ENCODE peak calls at places on chromosomes 7 and 10, in four cellular contexts. One of them, this sample, is unnamed.

GRCh38 chr7:101700424-101700823 is 71.3 kb upstream of the MYL10 start:
- DNase-seq in epithelial cell of esophagus: no peak
- DNase-seq in heart right ventricle: no peak
- DNase-seq in cardiac fibroblast: no peak
- DNase-seq in this sample: no peak

GRCh38 chr7:149753370-149754233 is 19.8 kb downstream of the ZNF467 start:
- DNase-seq in epithelial cell of esophagus: peak; percentile 38
- DNase-seq in heart right ventricle: peak; percentile 61
- DNase-seq in cardiac fibroblast: peak; percentile 41
- DNase-seq in this sample: peak; percentile 33

GRCh38 chr7:104530243-104530642 is 201.8 kb downstream of the LHFPL3 start:
- DNase-seq in epithelial cell of esophagus: no peak
- DNase-seq in heart right ventricle: no peak
- DNase-seq in cardiac fibroblast: no peak
- DNase-seq in this sample: no peak

GRCh38 chr7:134855467-134855866 is 76.0 kb downstream of the CALD1 start:
- DNase-seq in epithelial cell of esophagus: no peak
- DNase-seq in heart right ventricle: no peak
- DNase-seq in cardiac fibroblast: no peak
- DNase-seq in this sample: no peak

GRCh38 chr7:2732959-2733584 is 45.1 kb downstream of the AMZ1 start:
- DNase-seq in epithelial cell of esophagus: peak; percentile 90
- DNase-seq in heart right ventricle: peak; percentile 67
- DNase-seq in cardiac fibroblast: peak; percentile 81
- DNase-seq in this sample: peak; percentile 77

GRCh38 chr10:129926066-129927055 is 37.7 kb downstream of the EBF3 start:
- DNase-seq in epithelial cell of esophagus: no peak
- DNase-seq in heart right ventricle: no peak
- DNase-seq in cardiac fibroblast: no peak
- DNase-seq in this sample: no peak

GRCh38 chr7:111240371-111240770 is 149.4 kb downstream of the LRRN3 start:
- DNase-seq in epithelial cell of esophagus: no peak
- DNase-seq in heart right ventricle: no peak
- DNase-seq in cardiac fibroblast: no peak
- DNase-seq in this sample: no peak

GRCh38 chr10:14880201-14880600 is 1.5 kb downstream of the SUV39H2 start:
- DNase-seq in epithelial cell of esophagus: peak; percentile 22
- DNase-seq in heart right ventricle: no peak
- DNase-seq in cardiac fibroblast: peak; percentile 9
- DNase-seq in this sample: peak; percentile 8

GRCh38 chr7:98372993-98373392 is 27.9 kb downstream of the BAIAP2L1 start:
- DNase-seq in epithelial cell of esophagus: peak; percentile 82
- DNase-seq in heart right ventricle: no peak
- DNase-seq in cardiac fibroblast: peak; percentile 85
- DNase-seq in this sample: peak; percentile 86

GRCh38 chr7:155119801-155120382 is 49.8 kb downstream of the HTR5A start:
- DNase-seq in epithelial cell of esophagus: no peak
- DNase-seq in heart right ventricle: no peak
- DNase-seq in cardiac fibroblast: peak; percentile 2
- DNase-seq in this sample: no peak

GRCh38 chr7:158917818-158918217 is 61.5 kb downstream of the DYNC2I1 start:
- DNase-seq in epithelial cell of esophagus: no peak
- DNase-seq in heart right ventricle: no peak
- DNase-seq in cardiac fibroblast: no peak
- DNase-seq in this sample: no peak

GRCh38 chr10:28970231-28970630 is 292.9 kb downstream of the BAMBI start:
- DNase-seq in epithelial cell of esophagus: no peak
- DNase-seq in heart right ventricle: no peak
- DNase-seq in cardiac fibroblast: peak; percentile 72
- DNase-seq in this sample: no peak

GRCh38 chr7:346116-346898 is 56.3 kb downstream of the FOXL3 start:
- DNase-seq in epithelial cell of esophagus: no peak
- DNase-seq in heart right ventricle: peak; percentile 3
- DNase-seq in cardiac fibroblast: no peak
- DNase-seq in this sample: no peak

GRCh38 chr10:61760943-61761824 is 98.5 kb downstream of the CABCOCO1 start:
- DNase-seq in epithelial cell of esophagus: peak; percentile 68
- DNase-seq in heart right ventricle: no peak
- DNase-seq in cardiac fibroblast: peak; percentile 70
- DNase-seq in this sample: peak; percentile 76

GRCh38 chr7:13742126-13742525 is 247.3 kb downstream of the ETV1 start:
- DNase-seq in epithelial cell of esophagus: no peak
- DNase-seq in heart right ventricle: no peak
- DNase-seq in cardiac fibroblast: peak; percentile 64
- DNase-seq in this sample: no peak

GRCh38 chr7:148883233-148884048 is 650 bp downstream of the EZH2 start:
- DNase-seq in epithelial cell of esophagus: no peak
- DNase-seq in heart right ventricle: peak; percentile 42
- DNase-seq in cardiac fibroblast: peak; percentile 15
- DNase-seq in this sample: no peak

GRCh38 chr7:80869821-80870751 is 48.8 kb downstream of the SEMA3C start:
- DNase-seq in epithelial cell of esophagus: no peak
- DNase-seq in heart right ventricle: no peak
- DNase-seq in cardiac fibroblast: no peak
- DNase-seq in this sample: no peak

GRCh38 chr7:99381664-99382075 is 7.1 kb downstream of the ARPC1B start:
- DNase-seq in epithelial cell of esophagus: no peak
- DNase-seq in heart right ventricle: peak; percentile 25
- DNase-seq in cardiac fibroblast: no peak
- DNase-seq in this sample: no peak

GRCh38 chr7:1027285-1028043 is 16.9 kb upstream of the GPR146 start:
- DNase-seq in epithelial cell of esophagus: peak; percentile 46
- DNase-seq in heart right ventricle: no peak
- DNase-seq in cardiac fibroblast: peak; percentile 55
- DNase-seq in this sample: peak; percentile 10

GRCh38 chr10:50653142-50653541 is 29.4 kb upstream of the SGMS1 start:
- DNase-seq in epithelial cell of esophagus: peak; percentile 42
- DNase-seq in heart right ventricle: no peak
- DNase-seq in cardiac fibroblast: peak; percentile 59
- DNase-seq in this sample: peak; percentile 32

GRCh38 chr10:79046991-79047874 is 21.5 kb upstream of the ZMIZ1 start:
- DNase-seq in epithelial cell of esophagus: no peak
- DNase-seq in heart right ventricle: no peak
- DNase-seq in cardiac fibroblast: no peak
- DNase-seq in this sample: no peak

GRCh38 chr10:119750391-119751230 is 24.8 kb downstream of the INPP5F start:
- DNase-seq in epithelial cell of esophagus: peak; percentile 80
- DNase-seq in heart right ventricle: peak; percentile 29
- DNase-seq in cardiac fibroblast: peak; percentile 88
- DNase-seq in this sample: peak; percentile 56

GRCh38 chr10:113052076-113052830 is 102.2 kb downstream of the TCF7L2 start:
- DNase-seq in epithelial cell of esophagus: no peak
- DNase-seq in heart right ventricle: no peak
- DNase-seq in cardiac fibroblast: no peak
- DNase-seq in this sample: no peak
- TF ChIP-seq CTCF in epithelial cell of esophagus: no peak
- TF ChIP-seq CTCF in heart right ventricle: peak; percentile 18
- TF ChIP-seq CTCF in cardiac fibroblast: peak; percentile 30
- TF ChIP-seq CTCF in this sample: no peak

GRCh38 chr10:22333167-22333566 is 12.1 kb upstream of the SPAG6 start:
- DNase-seq in epithelial cell of esophagus: no peak
- DNase-seq in heart right ventricle: no peak
- DNase-seq in cardiac fibroblast: no peak
- DNase-seq in this sample: no peak
- H3K4me3 ChIP-seq in epithelial cell of esophagus: no peak overlapping the region
- H3K4me3 ChIP-seq in heart right ventricle: no peak overlapping the region
- H3K4me3 ChIP-seq in cardiac fibroblast: no peak overlapping the region
- H3K4me3 ChIP-seq in this sample: no peak overlapping the region

GRCh38 chr10:104120903-104121484 is 977 bp upstream of the SFR1 start:
- DNase-seq in epithelial cell of esophagus: peak; percentile 98
- DNase-seq in heart right ventricle: peak; percentile 84
- DNase-seq in cardiac fibroblast: peak; percentile 99
- DNase-seq in this sample: peak; percentile 99

GRCh38 chr10:104120512-104120902 is 1.5 kb upstream of the SFR1 start:
- DNase-seq in epithelial cell of esophagus: no peak
- DNase-seq in heart right ventricle: no peak
- DNase-seq in cardiac fibroblast: no peak
- DNase-seq in this sample: no peak

GRCh38 chr10:104121485-104122272 is at the start of gene SFR1:
- DNase-seq in epithelial cell of esophagus: peak; percentile 99
- DNase-seq in heart right ventricle: peak; percentile 99
- DNase-seq in cardiac fibroblast: peak; percentile 98
- DNase-seq in this sample: peak; percentile 93

GRCh38 chr10:104122273-104123107 is 519 bp downstream of the SFR1 start:
- DNase-seq in epithelial cell of esophagus: peak; percentile 8
- DNase-seq in heart right ventricle: no peak
- DNase-seq in cardiac fibroblast: peak; percentile 25
- DNase-seq in this sample: no peak

GRCh38 chr10:104123397-104123796 is 1.4 kb downstream of the SFR1 start:
- DNase-seq in epithelial cell of esophagus: peak; percentile 38
- DNase-seq in heart right ventricle: no peak
- DNase-seq in cardiac fibroblast: peak; percentile 56
- DNase-seq in this sample: peak; percentile 50
- TF ChIP-seq CTCF in epithelial cell of esophagus: peak; percentile 47
- TF ChIP-seq CTCF in heart right ventricle: no peak
- TF ChIP-seq CTCF in cardiac fibroblast: peak; percentile 34
- TF ChIP-seq CTCF in this sample: peak; percentile 20

GRCh38 chr7:20141666-20142065 is 75.5 kb downstream of the MACC1 start:
- DNase-seq in epithelial cell of esophagus: no peak
- DNase-seq in heart right ventricle: no peak
- DNase-seq in cardiac fibroblast: peak; percentile 22
- DNase-seq in this sample: no peak
- H3K4me3 ChIP-seq in epithelial cell of esophagus: no peak overlapping the region
- H3K4me3 ChIP-seq in heart right ventricle: no peak overlapping the region
- H3K4me3 ChIP-seq in cardiac fibroblast: no peak overlapping the region
- H3K4me3 ChIP-seq in this sample: no peak overlapping the region

DNA sequence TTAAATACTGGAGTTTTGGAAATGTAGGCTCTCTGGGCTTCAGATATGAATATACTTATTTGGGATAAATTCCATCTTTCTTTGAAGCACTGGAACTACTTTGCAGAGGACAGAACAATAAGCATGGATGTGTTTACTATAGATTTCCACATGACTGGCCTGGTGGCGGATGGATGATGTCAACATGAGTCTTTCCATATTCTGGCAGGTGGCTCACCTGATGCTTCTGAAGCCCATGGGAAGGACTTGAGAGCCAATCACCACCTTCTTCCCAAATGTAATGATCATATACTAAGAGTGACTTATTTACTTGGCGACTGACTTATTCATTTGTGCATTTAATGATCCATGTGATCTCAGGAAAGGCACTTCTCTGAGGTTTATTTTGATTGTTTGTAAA is 110.5 kb downstream of the FANK1 start:
- DNase-seq in epithelial cell of esophagus: peak; percentile 46
- DNase-seq in heart right ventricle: no peak
- DNase-seq in cardiac fibroblast: no peak
- DNase-seq in this sample: peak; percentile 46
- TF ChIP-seq CTCF in epithelial cell of esophagus: no peak
- TF ChIP-seq CTCF in heart right ventricle: no peak
- TF ChIP-seq CTCF in cardiac fibroblast: no peak
- TF ChIP-seq CTCF in this sample: no peak

GRCh38 chr7:27201231-27202017 is 1.5 kb upstream of the HOXA13 start:
- DNase-seq in epithelial cell of esophagus: no peak
- DNase-seq in heart right ventricle: no peak
- DNase-seq in cardiac fibroblast: no peak
- DNase-seq in this sample: no peak
- H3K4me3 ChIP-seq in epithelial cell of esophagus: no peak overlapping the region
- H3K4me3 ChIP-seq in heart right ventricle: no peak overlapping the region
- H3K4me3 ChIP-seq in cardiac fibroblast: no peak overlapping the region
- H3K4me3 ChIP-seq in this sample: no peak overlapping the region

DNA sequence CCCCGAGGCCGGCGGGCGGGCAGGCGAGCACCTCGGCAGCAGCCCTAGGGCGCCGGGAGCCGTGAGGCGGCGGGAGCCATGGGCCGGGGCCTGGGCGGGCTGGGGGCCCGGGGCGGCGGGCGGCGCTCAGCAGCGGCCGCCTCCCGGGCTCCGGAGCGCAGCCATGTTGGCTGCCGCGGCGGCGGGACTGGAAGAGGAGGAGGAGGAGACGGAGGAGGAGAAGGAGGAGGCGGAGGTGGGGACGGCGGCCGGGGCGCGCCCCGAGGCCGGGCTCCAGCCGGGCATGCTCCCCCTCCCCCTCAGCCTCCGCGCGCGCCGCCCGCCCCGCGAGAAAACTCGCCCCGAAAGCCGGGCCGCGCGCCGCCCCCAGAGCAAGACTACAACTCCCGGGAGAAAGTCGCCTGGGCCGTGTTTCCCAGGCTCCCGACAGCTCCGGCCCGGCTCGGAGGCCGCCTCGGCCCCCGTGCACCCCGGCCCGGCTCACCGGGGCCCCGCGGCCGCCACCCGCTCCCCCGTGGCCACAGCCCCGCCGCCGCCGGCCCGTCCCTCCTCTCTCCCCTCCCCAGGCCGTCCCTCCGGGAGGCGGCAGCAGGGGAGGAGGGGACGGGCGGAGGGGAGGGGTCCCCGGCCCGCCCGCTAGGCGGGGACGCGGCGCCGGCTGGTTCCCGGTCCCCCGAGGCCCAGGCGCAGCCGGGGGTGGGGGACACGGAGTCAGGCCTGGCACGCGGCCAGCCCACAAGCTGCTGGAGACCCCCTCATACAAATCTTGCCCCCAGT is at the start of gene DLG5:
- DNase-seq in epithelial cell of esophagus: peak; percentile 59
- DNase-seq in heart right ventricle: peak; percentile 77
- DNase-seq in cardiac fibroblast: peak; percentile 56
- DNase-seq in this sample: no peak
- TF ChIP-seq CTCF in epithelial cell of esophagus: no peak
- TF ChIP-seq CTCF in heart right ventricle: no peak
- TF ChIP-seq CTCF in cardiac fibroblast: no peak
- TF ChIP-seq CTCF in this sample: no peak

GRCh38 chr7:18508441-18509427 is 13.2 kb downstream of the HDAC9 start:
- DNase-seq in epithelial cell of esophagus: peak; percentile 98
- DNase-seq in heart right ventricle: no peak
- DNase-seq in cardiac fibroblast: peak; percentile 99
- DNase-seq in this sample: peak; percentile 98
- H3K4me3 ChIP-seq in epithelial cell of esophagus: peak overlapping the region; percentile 39
- H3K4me3 ChIP-seq in heart right ventricle: peak overlapping the region; percentile 46
- H3K4me3 ChIP-seq in cardiac fibroblast: no peak overlapping the region
- H3K4me3 ChIP-seq in this sample: peak overlapping the region; percentile 46

GRCh38 chr7:66409493-66409892 is 204.4 kb downstream of the TPST1 start:
- DNase-seq in epithelial cell of esophagus: peak; percentile 88
- DNase-seq in heart right ventricle: no peak
- DNase-seq in cardiac fibroblast: no peak
- DNase-seq in this sample: peak; percentile 83

GRCh38 chr7:66415659-66416265 is 210.6 kb downstream of the TPST1 start:
- DNase-seq in epithelial cell of esophagus: no peak
- DNase-seq in heart right ventricle: no peak
- DNase-seq in cardiac fibroblast: peak; percentile 34
- DNase-seq in this sample: no peak

GRCh38 chr7:66419210-66419609 is 209.5 kb upstream of the KCTD7 start:
- DNase-seq in epithelial cell of esophagus: no peak
- DNase-seq in heart right ventricle: no peak
- DNase-seq in cardiac fibroblast: no peak
- DNase-seq in this sample: no peak

GRCh38 chr7:66418537-66418936 is 210.1 kb upstream of the KCTD7 start:
- DNase-seq in epithelial cell of esophagus: no peak
- DNase-seq in heart right ventricle: no peak
- DNase-seq in cardiac fibroblast: no peak
- DNase-seq in this sample: no peak

GRCh38 chr7:66413379-66414114 is 208.4 kb downstream of the TPST1 start:
- DNase-seq in epithelial cell of esophagus: peak; percentile 78
- DNase-seq in heart right ventricle: peak; percentile 83
- DNase-seq in cardiac fibroblast: peak; percentile 67
- DNase-seq in this sample: peak; percentile 68
- TF ChIP-seq CTCF in epithelial cell of esophagus: peak; percentile 62
- TF ChIP-seq CTCF in heart right ventricle: no peak
- TF ChIP-seq CTCF in cardiac fibroblast: peak; percentile 25
- TF ChIP-seq CTCF in this sample: peak; percentile 76

This sample was measured in bronchial epithelial cell.